ENCODE peak calls at places on chromosome 6, in five cellular contexts. W is stimulated activated naive B cell treated with anti-CD40 and anti-IgM and Interleukin-4, amounts not matched to agents 10 μg/mL and 1 μg/mL and 100 μg/mL, for 72 hours; Z is putamen; O is sciatic nerve; L is SHP77. A is an unnamed sample.

GRCh38 chr6:40436685-40437604 is 150.2 kb downstream of the LRFN2 start:
- DNase-seq in W (no peak), Z (peak), O (no peak), L (no peak), A (no peak)

GRCh38 chr6:22737331-22737730 is 168.0 kb downstream of the HDGFL1 start:
- DNase-seq in W (no peak), Z (peak), O (peak), L (peak), A (peak)

GRCh38 chr6:52544325-52545022 is 32.4 kb downstream of the TRAM2 start:
- DNase-seq in W (no peak), Z (no peak), O (no peak), L (no peak), A (no peak)

GRCh38 chr6:170358496-170358895 is 51.9 kb downstream of the FAM120B start:
- DNase-seq in W (no peak), Z (no peak), O (no peak), L (no peak), A (no peak)

GRCh38 chr6:40307712-40308111 is 279.5 kb downstream of the LRFN2 start:
- DNase-seq in W (no peak), Z (no peak), O (no peak), L (no peak), A (no peak)

GRCh38 chr6:88246654-88247053 is 80.5 kb upstream of the CNR1 start:
- DNase-seq in W (no peak), Z (no peak), O (no peak), L (no peak), A (no peak)

GRCh38 chr6:111844376-111844775 is 28.9 kb downstream of the FYN start:
- DNase-seq in W (no peak), Z (no peak), O (no peak), L (no peak), A (no peak)

GRCh38 chr6:34587325-34587724 is 31.2 kb upstream of the SPDEF start:
- DNase-seq in W (no peak), Z (no peak), O (no peak), L (no peak), A (no peak)